ENCODE peak calls at places on chromosomes 1 and 21, in five cellular contexts. S is activated naive CD8-positive, alpha-beta T cell treated with anti-CD3 and anti-CD28 coated beads for 36 hours; F is activated CD4-positive, alpha-beta T cell treated with anti-CD3 and anti-CD28 coated beads for 36 hours; J is uterus; R is NAMALWA. I is an unnamed sample.

GRCh38 chr1:109926662-109927300 is 16.1 kb downstream of the CSF1 start:
- DNase-seq in S (no peak), F (no peak), J (no peak), R (no peak), I (no peak)

GRCh38 chr21:43877936-43878575 is 13.0 kb downstream of the AGPAT3 start:
- DNase-seq in S (no peak), F (no peak), J (no peak), R (no peak), I (no peak)

GRCh38 chr1:93531193-93531592 is 83.3 kb downstream of the FNBP1L start:
- DNase-seq in S (no peak), F (no peak), J (no peak), R (no peak), I (no peak)

GRCh38 chr21:41180752-41181151 is 12.8 kb downstream of the BACE2 start:
- DNase-seq in S (no peak), F (no peak), J (no peak), R (no peak), I (no peak)

GRCh38 chr1:5907966-5908365 is 84.3 kb downstream of the NPHP4 start:
- DNase-seq in S (no peak), F (no peak), J (no peak), R (no peak), I (no peak)

GRCh38 chr1:165057956-165058355 is 298.6 kb downstream of the LMX1A start:
- DNase-seq in S (no peak), F (no peak), J (no peak), R (no peak), I (no peak)

GRCh38 chr1:173009597-173009996 is 41.1 kb downstream of the TNFSF18 start:
- DNase-seq in S (no peak), F (no peak), J (no peak), R (no peak), I (no peak)

GRCh38 chr1:76291186-76291585 is 216.6 kb downstream of the ST6GALNAC3 start:
- DNase-seq in S (no peak), F (no peak), J (no peak), R (no peak), I (no peak)

GRCh38 chr21:21434944-21435343 is 436.7 kb downstream of the NCAM2 start:
- DNase-seq in S (no peak), F (no peak), J (no peak), R (no peak), I (no peak)

GRCh38 chr1:3631330-3631729 is 6.5 kb downstream of the TPRG1L start:
- DNase-seq in S (no peak), F (no peak), J (no peak), R (no peak), I (no peak)

GRCh38 chr1:21280011-21280471 is 10.2 kb downstream of the ECE1 start:
- DNase-seq in S (no peak), F (no peak), J (peak), R (no peak), I (no peak)

GRCh38 chr1:110967256-110967655 is 3.5 kb upstream of the LRIF1 start:
- DNase-seq in S (no peak), F (peak), J (no peak), R (no peak), I (no peak)

GRCh38 chr1:189424746-189425331 is 1052.8 kb downstream of the BRINP3 start:
- DNase-seq in S (no peak), F (no peak), J (no peak), R (no peak), I (no peak)

GRCh38 chr21:44854664-44855446 is 18.6 kb downstream of the PTTG1IP start:
- DNase-seq in S (no peak), F (peak), J (no peak), R (no peak), I (no peak)

GRCh38 chr21:28299946-28300345 is 692.7 kb downstream of the LTN1 start:
- DNase-seq in S (no peak), F (no peak), J (no peak), R (no peak), I (no peak)

GRCh38 chr1:20685099-20685662 is 24.0 kb upstream of the DDOST start:
- DNase-seq in S (no peak), F (no peak), J (peak), R (no peak), I (no peak)

GRCh38 chr1:196877964-196878363 is 9.9 kb upstream of the CFHR4 start:
- DNase-seq in S (no peak), F (no peak), J (no peak), R (no peak), I (no peak)

GRCh38 chr1:153790996-153791855 is 16.0 kb downstream of the SLC27A3 start:
- DNase-seq in S (no peak), F (peak), J (peak), R (peak), I (peak)

GRCh38 chr1:48920741-48921330 is 144.1 kb upstream of the BEND5 start:
- DNase-seq in S (no peak), F (no peak), J (no peak), R (no peak), I (no peak)

GRCh38 chr1:59409986-59410385 is 113.1 kb downstream of the FGGY start:
- DNase-seq in S (no peak), F (no peak), J (no peak), R (no peak), I (no peak)

GRCh38 chr1:230827081-230827681 is 41.1 kb downstream of the C1orf198 start:
- DNase-seq in S (no peak), F (no peak), J (no peak), R (no peak), I (no peak)

GRCh38 chr1:7223334-7224080 is 438.3 kb downstream of the CAMTA1 start:
- DNase-seq in S (no peak), F (no peak), J (no peak), R (no peak), I (no peak)

GRCh38 chr1:18951818-18952391 is 4.6 kb downstream of the IFFO2 start:
- DNase-seq in S (peak), F (peak), J (no peak), R (peak), I (peak)

GRCh38 chr1:198168180-198168579 is 11.4 kb downstream of the NEK7 start:
- DNase-seq in S (no peak), F (no peak), J (no peak), R (no peak), I (no peak)

GRCh38 chr1:227917081-227917950 is 30.4 kb downstream of the WNT9A start:
- DNase-seq in S (no peak), F (no peak), J (no peak), R (no peak), I (no peak)

GRCh38 chr1:110557481-110557880 is 38.5 kb upstream of the KCNA10 start:
- DNase-seq in S (no peak), F (no peak), J (no peak), R (no peak), I (no peak)